ENCODE peak calls at places on chromosomes 6 and 20, in ten cellular contexts. V is PC-9; P is osteoblast; N is PC-3; T is cardiac muscle cell; J is IMR-90; D is HCT116; L is CD8-positive, alpha-beta T cell; H is pancreas; E is left ventricle myocardium inferior. C is an unnamed sample. For H3K36me3, the result is how much of the 10 kb centered on the place peaks cover.

GRCh38 chr20:48215536-48215935 is 430.3 kb upstream of the SULF2 start:
- DNase-seq in J (no peak), P (no peak), D (no peak), T (peak), L (no peak), H (no peak), E (no peak), N (peak), V (peak), C (no peak)

GRCh38 chr6:31729979-31730630 is 1.0 kb upstream of the DDAH2 start:
- DNase-seq in L (peak), N (peak), P (peak), H (peak), E (peak), J (peak), V (peak), D (peak), T (peak), C (peak)

GRCh38 chr6:50822078-50822476 is 3.4 kb downstream of the TFAP2B start:
- DNase-seq in L (no peak), E (no peak), H (no peak), V (no peak), N (peak), T (no peak), D (no peak), P (no peak), J (no peak), C (no peak)

GRCh38 chr20:5928831-5929715 is 21.3 kb downstream of the TRMT6 start:
- DNase-seq in P (no peak), H (no peak), T (no peak), E (no peak), D (no peak), L (no peak), V (no peak), N (no peak), J (no peak), C (no peak)

GRCh38 chr6:122063761-122064160 is 335.7 kb upstream of the HSF2 start:
- DNase-seq in D (no peak), J (no peak), H (no peak), L (no peak), T (no peak), V (no peak), P (no peak), N (no peak), E (no peak), C (no peak)

GRCh38 chr6:2876210-2877056 is 26.7 kb downstream of the SERPINB9 start:
- DNase-seq in T (peak), D (peak), V (peak), J (peak), E (peak), P (peak), N (peak), H (peak), L (peak), C (peak)

GRCh38 chr20:24820345-24820744 is 128.7 kb upstream of the CST7 start:
- DNase-seq in H (no peak), V (no peak), D (no peak), T (no peak), P (peak), L (no peak), J (no peak), N (no peak), E (no peak), C (no peak)

GRCh38 chr20:1702288-1702687 is 44.7 kb upstream of the SIRPG start:
- DNase-seq in L (no peak), P (no peak), D (no peak), H (no peak), T (peak), N (no peak), E (no peak), J (no peak), V (no peak), C (no peak)

GRCh38 chr6:129331450-129332138 is 378.4 kb downstream of the ARHGAP18 start:
- DNase-seq in J (peak), L (no peak), V (no peak), H (no peak), N (peak), D (no peak), P (peak), T (peak), E (no peak), C (no peak)

GRCh38 chr20:63955281-63955845 is 853 bp downstream of the UCKL1 start:
- DNase-seq in V (peak), E (peak), T (peak), H (no peak), P (peak), D (no peak), J (no peak), N (peak), L (peak), C (no peak)

GRCh38 chr20:23047738-23048214 is 1.7 kb downstream of the THBD start:
- DNase-seq in H (peak), D (no peak), V (peak), L (no peak), N (no peak), E (no peak), J (no peak), P (no peak), T (no peak), C (no peak)
- TF ChIP-seq CTCF in H (no peak), D (no peak), V (no peak), L (no peak), N (no peak), E (no peak), J (no peak), P (no peak), T (no peak), C (no peak)

DNA sequence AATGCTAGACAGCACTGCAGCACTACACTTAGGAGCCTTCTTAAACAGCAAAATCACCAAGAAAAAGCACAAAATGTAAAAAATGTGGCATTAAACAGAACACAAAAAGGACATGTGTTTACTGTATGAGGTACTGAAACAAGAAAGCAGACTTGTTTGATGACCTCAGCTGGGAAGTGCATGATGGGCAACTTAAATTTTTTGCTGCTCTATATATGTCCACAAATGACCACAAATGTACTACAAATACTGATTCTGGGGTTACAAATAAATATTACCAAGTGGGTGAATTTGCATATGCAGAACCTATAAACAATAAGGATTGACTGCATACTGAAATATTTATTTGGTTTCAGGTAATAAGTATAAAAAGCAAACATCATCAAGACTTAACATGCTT is 13.1 kb downstream of the RAB23 start:
- DNase-seq in V (no peak), J (no peak), N (no peak), T (no peak), P (no peak), H (no peak), E (no peak), L (no peak), D (no peak), C (no peak)
- H3K4me3 ChIP-seq in V (no peak), J (no peak), N (no peak), T (no peak), P (no peak), H (no peak), E (no peak), L (no peak), D (no peak), C (no peak)

GRCh38 chr20:58271596-58272460 is 37.7 kb upstream of the RAB22A start:
- DNase-seq in V (no peak), E (no peak), P (no peak), H (no peak), T (no peak), D (no peak), N (no peak), L (no peak), J (peak), C (no peak)
- H3K36me3 ChIP-seq in V (under half), E (under half), P (under half), H (under half), T (under half), D (under half), N (under half), L (under half), J (under half), C (under half)

GRCh38 chr20:50192364-50193168 is 1.9 kb downstream of the CEBPB start:
- DNase-seq in V (peak), N (peak), H (peak), P (peak), L (peak), J (peak), E (peak), T (peak), D (peak), C (no peak)

GRCh38 chr20:50191065-50191565 is 485 bp downstream of the CEBPB start:
- DNase-seq in V (peak), L (peak), J (no peak), N (peak), H (no peak), P (peak), E (peak), D (no peak), T (no peak), C (no peak)

GRCh38 chr20:50193169-50193850 is 2.7 kb downstream of the CEBPB start:
- DNase-seq in L (no peak), T (peak), P (peak), H (no peak), V (peak), J (peak), D (no peak), N (peak), E (no peak), C (no peak)

GRCh38 chr20:50190251-50191064 is at the start of gene CEBPB:
- DNase-seq in E (peak), H (peak), J (peak), V (peak), P (peak), D (peak), N (peak), L (peak), T (peak), C (no peak)

GRCh38 chr20:50191566-50192363 is 1.1 kb downstream of the CEBPB start:
- DNase-seq in E (peak), J (peak), V (peak), L (peak), N (peak), D (no peak), P (peak), T (peak), H (peak), C (no peak)
- TF ChIP-seq CTCF in E (peak), J (peak), V (no peak), L (peak), N (peak), D (no peak), P (peak), T (peak), H (peak), C (peak)

DNA sequence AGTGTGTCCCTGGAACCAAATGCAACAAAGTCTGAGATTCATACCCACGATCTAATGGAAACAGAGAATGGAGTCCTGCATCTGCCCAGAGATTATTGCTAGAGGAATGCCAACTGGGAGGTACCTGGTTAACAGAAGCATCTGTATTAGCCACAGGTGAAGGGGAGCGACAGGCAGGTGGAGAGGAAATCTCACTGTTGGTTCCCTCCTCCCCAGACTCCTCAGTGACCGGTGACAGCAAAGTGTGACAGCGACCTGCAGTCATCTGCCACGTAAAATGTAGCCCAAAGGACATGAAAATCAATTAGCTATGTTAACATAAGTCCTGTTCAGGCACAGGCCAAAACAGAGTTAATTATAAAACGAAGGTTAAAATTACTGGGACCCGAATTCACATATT is 336.6 kb downstream of the SYNE1 start:
- DNase-seq in D (no peak), V (no peak), J (no peak), E (no peak), T (no peak), P (no peak), L (no peak), H (no peak), N (no peak), C (no peak)
- H3K4me3 ChIP-seq in D (no peak), V (no peak), J (no peak), E (peak), T (no peak), P (no peak), L (peak), H (no peak), N (no peak), C (no peak)

GRCh38 chr6:112409311-112409710 is 62.2 kb downstream of the RFPL4B start:
- DNase-seq in P (peak), T (no peak), V (no peak), E (no peak), L (no peak), D (no peak), J (peak), H (no peak), N (no peak), C (no peak)

GRCh38 chr6:112407191-112407590 is 60.1 kb downstream of the RFPL4B start:
- DNase-seq in N (no peak), D (no peak), V (no peak), E (no peak), P (no peak), J (no peak), T (no peak), H (no peak), L (no peak), C (no peak)

GRCh38 chr6:112413805-112414204 is 66.7 kb downstream of the RFPL4B start:
- DNase-seq in N (peak), D (no peak), P (no peak), E (no peak), T (no peak), H (no peak), J (no peak), L (no peak), V (peak), C (no peak)

DNA sequence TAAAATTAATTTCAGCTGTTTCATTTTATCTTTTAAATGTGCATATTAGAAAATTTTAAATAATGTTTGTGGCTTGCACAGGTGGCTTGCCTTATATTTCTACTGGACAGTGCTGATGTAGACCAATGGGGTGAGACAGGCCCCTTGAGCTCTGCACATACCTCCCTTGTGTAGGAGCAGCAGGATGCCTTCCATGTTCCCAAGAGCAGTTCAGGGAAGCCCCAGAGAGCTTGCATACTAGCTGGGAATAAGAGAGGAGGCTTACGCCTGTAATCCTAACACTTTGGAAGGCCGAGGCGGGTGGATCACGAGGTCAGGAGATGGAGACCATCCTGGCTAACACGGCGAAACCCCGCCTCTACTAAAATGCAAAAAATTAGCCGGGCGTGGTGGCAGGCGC is 61.4 kb downstream of the RFPL4B start:
- DNase-seq in E (no peak), T (no peak), H (no peak), P (peak), L (no peak), J (no peak), V (no peak), N (no peak), D (no peak), C (no peak)
- H3K36me3 ChIP-seq in E (under half), T (under half), H (under half), P (under half), L (under half), J (under half), V (under half), N (under half), D (under half), C (under half)

GRCh38 chr20:56829788-56830385 is 200.8 kb downstream of the TFAP2C start:
- DNase-seq in N (peak), T (no peak), H (no peak), D (no peak), L (no peak), E (no peak), V (no peak), P (no peak), J (no peak), C (no peak)
- TF ChIP-seq CTCF in N (no peak), T (no peak), H (no peak), D (no peak), L (no peak), E (no peak), V (no peak), P (no peak), J (no peak), C (no peak)

DNA sequence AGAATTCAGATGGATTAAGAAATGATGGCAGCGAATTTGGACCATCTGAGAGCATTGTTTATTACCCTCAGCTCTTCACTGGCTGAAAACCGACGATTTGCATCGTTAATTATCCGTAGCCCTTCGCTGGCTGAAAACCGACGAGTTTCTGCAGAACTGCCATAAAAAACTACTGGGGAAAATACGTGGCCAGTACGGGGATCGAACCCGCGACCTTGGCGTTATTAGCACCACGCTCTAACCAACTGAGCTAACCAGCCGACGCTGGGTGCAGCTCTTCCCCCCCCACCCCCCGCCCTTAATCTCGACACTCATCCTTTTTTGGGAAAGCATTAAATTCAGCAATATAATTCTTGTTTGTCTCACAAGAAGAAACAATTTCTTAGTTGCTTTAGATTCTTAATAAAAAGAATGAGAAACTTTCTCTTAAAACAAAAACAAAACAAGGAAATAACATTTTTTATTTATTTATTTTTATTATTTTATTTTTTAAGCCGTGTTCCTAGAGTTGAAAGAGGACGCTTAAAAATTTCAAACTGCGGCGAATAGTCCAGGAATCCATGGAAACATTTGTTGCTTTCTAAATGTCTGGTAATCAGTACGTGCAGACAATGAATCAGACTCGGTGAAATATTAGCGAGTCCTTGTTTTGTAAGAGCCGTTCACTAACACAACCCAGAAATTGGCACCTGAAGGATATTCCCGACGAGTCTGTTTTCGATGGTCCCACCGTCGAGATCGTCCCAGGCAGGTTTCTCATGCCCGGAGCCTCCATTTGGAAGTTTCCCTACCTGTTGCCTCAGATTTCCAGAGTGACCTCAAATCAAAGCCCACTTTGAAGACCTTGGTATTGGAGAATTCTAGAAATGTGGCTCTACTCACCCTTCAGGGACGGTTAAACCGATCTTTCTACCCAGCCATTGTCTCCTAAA is 27.8 kb downstream of the PRSS16 start:
- DNase-seq in V (no peak), L (no peak), P (peak), J (no peak), E (no peak), H (no peak), N (peak), T (no peak), D (peak), C (no peak)
- H3K4me3 ChIP-seq in V (peak), L (no peak), P (no peak), J (no peak), E (no peak), H (no peak), N (no peak), T (no peak), D (no peak), C (no peak)

GRCh38 chr20:15814360-15814759 is 758.9 kb downstream of the KIF16B start:
- DNase-seq in J (no peak), T (no peak), L (no peak), E (no peak), P (no peak), V (no peak), H (no peak), D (no peak), N (no peak), C (no peak)

GRCh38 chr20:15817351-15817750 is 755.9 kb downstream of the KIF16B start:
- DNase-seq in N (no peak), V (no peak), L (no peak), H (no peak), T (no peak), J (no peak), P (no peak), E (no peak), D (no peak), C (no peak)

GRCh38 chr20:15811951-15812350 is 761.3 kb downstream of the KIF16B start:
- DNase-seq in P (no peak), L (no peak), J (no peak), V (no peak), E (no peak), N (no peak), D (no peak), H (no peak), T (no peak), C (no peak)

GRCh38 chr20:15812696-15813095 is 760.6 kb downstream of the KIF16B start:
- DNase-seq in P (no peak), T (no peak), N (peak), L (no peak), V (no peak), E (no peak), H (no peak), D (no peak), J (no peak), C (no peak)

DNA sequence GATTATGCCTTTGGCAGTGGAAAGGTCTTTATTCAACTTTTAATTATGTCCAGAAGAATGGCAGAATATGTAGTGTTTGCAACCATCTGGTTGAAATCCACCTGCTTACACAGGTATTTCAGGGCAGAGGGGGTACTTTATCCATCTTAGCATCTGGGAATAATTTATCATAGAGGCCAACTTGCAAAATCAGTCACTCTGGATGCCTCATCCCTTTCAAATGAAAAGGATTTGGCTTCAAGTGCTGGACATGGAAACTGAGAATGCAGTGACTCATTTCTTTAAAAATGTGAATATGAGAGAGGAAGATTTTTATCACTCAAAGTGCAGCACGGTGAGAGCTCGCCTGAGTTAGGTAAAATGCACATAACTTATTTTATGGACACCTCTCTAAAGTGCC is 758.3 kb downstream of the KIF16B start:
- DNase-seq in E (no peak), N (peak), V (no peak), H (no peak), J (no peak), D (no peak), L (no peak), P (peak), T (no peak), C (peak)
- H3K36me3 ChIP-seq in E (under half), N (under half), V (under half), H (under half), J (under half), D (under half), L (under half), P (under half), T (under half), C (under half)

GRCh38 chr6:30349411-30350177 is 4.6 kb downstream of the RPP21 start:
- DNase-seq in P (no peak), D (no peak), N (no peak), E (no peak), V (no peak), T (no peak), L (no peak), H (no peak), J (no peak), C (no peak)
- TF ChIP-seq CTCF in P (no peak), D (peak), N (peak), E (no peak), V (no peak), T (no peak), L (no peak), H (no peak), J (no peak), C (no peak)

C was measured in BJ.